ENCODE peak calls at places on chromosomes 16 and 17, in eight cellular contexts. B is transverse colon; S is stomach; N is body of pancreas; O is mammary epithelial cell; F is Karpas-422; U is uterus; V is naive thymus-derived CD4-positive, alpha-beta T cell. J is an unnamed sample.
A peak's percentile ranks its signal among the peaks of the same experiment; 100 is the strongest.

GRCh38 chr17:71023631-71024030 is 854.3 kb downstream of the KCNJ2 start:
- DNase-seq in B (no peak), S (no peak), N (no peak), O (no peak), F (no peak), U (no peak), V (no peak), J (no peak)

GRCh38 chr17:77475012-77475976 is 334.5 kb downstream of the SEC14L1 start:
- DNase-seq in B (no peak), S (no peak), N (no peak), O (peak; percentile 85), F (no peak), U (peak; percentile 67), V (no peak), J (peak; percentile 64)

GRCh38 chr17:82440991-82441627 is 9.4 kb downstream of the CYBC1 start:
- DNase-seq in B (no peak), S (no peak), N (no peak), O (no peak), F (peak; percentile 47), U (no peak), V (no peak), J (no peak)

GRCh38 chr17:6107791-6108190 is 37.6 kb downstream of the WSCD1 start:
- DNase-seq in B (peak; percentile 4), S (no peak), N (no peak), O (no peak), F (no peak), U (no peak), V (no peak), J (no peak)

GRCh38 chr16:58022601-58023371 is 2.8 kb upstream of the MMP15 start:
- DNase-seq in B (peak; percentile 71), S (peak; percentile 87), N (peak; percentile 81), O (peak; percentile 30), F (no peak), U (peak; percentile 82), V (no peak), J (no peak)

GRCh38 chr17:13520899-13521572 is 80.7 kb downstream of the HS3ST3A1 start:
- DNase-seq in B (no peak), S (no peak), N (no peak), O (peak; percentile 8), F (no peak), U (no peak), V (no peak), J (no peak)

GRCh38 chr16:65178151-65178550 is 56.3 kb upstream of the CDH11 start:
- DNase-seq in B (no peak), S (no peak), N (no peak), O (no peak), F (no peak), U (no peak), V (no peak), J (no peak)

GRCh38 chr17:29181226-29181625 is 1.0 kb upstream of the MYO18A start:
- DNase-seq in B (no peak), S (no peak), N (no peak), O (no peak), F (no peak), U (no peak), V (no peak), J (no peak)

GRCh38 chr16:77298638-77299360 is 99.6 kb downstream of the SYCE1L start:
- DNase-seq in B (no peak), S (no peak), N (no peak), O (peak; percentile 92), F (no peak), U (peak; percentile 36), V (no peak), J (no peak)

GRCh38 chr16:73049051-73049910 is 1.4 kb upstream of the ZFHX3 start:
- DNase-seq in B (no peak), S (no peak), N (no peak), O (no peak), F (no peak), U (no peak), V (no peak), J (no peak)

GRCh38 chr16:23757937-23758619 is 3.3 kb downstream of the CHP2 start:
- DNase-seq in B (no peak), S (no peak), N (no peak), O (no peak), F (no peak), U (no peak), V (no peak), J (no peak)

GRCh38 chr17:14080847-14081251 is 11.5 kb downstream of the COX10 start:
- DNase-seq in B (peak; percentile 36), S (no peak), N (no peak), O (no peak), F (no peak), U (no peak), V (no peak), J (no peak)

GRCh38 chr17:43479948-43480347 is 3.8 kb upstream of the DHX8 start:
- DNase-seq in B (no peak), S (no peak), N (no peak), O (no peak), F (no peak), U (no peak), V (no peak), J (no peak)

GRCh38 chr16:58016841-58017446 is 8.6 kb upstream of the MMP15 start:
- DNase-seq in B (no peak), S (no peak), N (peak; percentile 76), O (no peak), F (no peak), U (no peak), V (no peak), J (no peak)

GRCh38 chr17:17538417-17539391 is 42.5 kb upstream of the RASD1 start:
- DNase-seq in B (peak; percentile 65), S (peak; percentile 78), N (peak; percentile 85), O (no peak), F (no peak), U (no peak), V (no peak), J (no peak)

GRCh38 chr16:24430937-24431760 is 108.2 kb upstream of the RBBP6 start:
- DNase-seq in B (no peak), S (no peak), N (no peak), O (no peak), F (no peak), U (no peak), V (no peak), J (no peak)

DNA sequence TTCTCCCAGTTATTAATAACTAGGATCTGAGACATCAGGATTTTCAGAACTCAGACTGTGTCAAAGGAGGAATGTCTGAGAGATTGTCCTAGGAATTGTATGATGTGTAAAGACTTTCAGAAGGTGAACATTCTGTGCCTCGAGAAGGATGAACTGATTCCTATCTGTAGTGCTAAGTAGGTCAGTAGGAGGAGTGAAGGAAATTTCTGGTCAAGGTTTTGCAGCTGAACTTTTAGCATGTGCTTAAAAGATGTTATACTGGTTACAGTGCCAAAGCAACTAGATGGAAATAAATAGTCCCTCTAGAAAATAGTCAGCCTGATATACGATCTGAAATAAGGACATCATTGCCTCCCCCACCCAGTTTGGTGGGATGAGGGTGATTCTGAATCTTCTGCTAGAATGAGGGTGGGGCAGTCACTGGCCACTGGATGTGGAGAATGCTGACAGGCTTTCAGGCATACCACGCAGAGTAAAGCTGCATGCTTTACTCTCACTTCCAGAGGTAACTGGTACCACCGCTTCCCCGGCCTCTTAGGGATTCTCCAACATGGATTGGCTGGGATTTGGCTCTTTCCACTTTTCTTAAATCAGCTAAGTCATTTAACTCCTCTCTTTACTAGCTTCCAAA is 57.2 kb upstream of the VPS4A start:
- DNase-seq in B (no peak), S (no peak), N (no peak), O (no peak), F (no peak), U (peak; percentile 46), V (no peak), J (no peak)
- H3K36me3 ChIP-seq in B (no peaks in the 10 kb centered on the region), S (no peaks in the 10 kb centered on the region), N (no peaks in the 10 kb centered on the region), O (peaks cover 2% of the 10 kb centered on the region), F (no peaks in the 10 kb centered on the region), U (no peaks in the 10 kb centered on the region), V (no peaks in the 10 kb centered on the region), J (no peaks in the 10 kb centered on the region)

GRCh38 chr16:27175888-27176287 is 27.4 kb upstream of the KDM8 start:
- DNase-seq in B (no peak), S (no peak), N (no peak), O (no peak), F (no peak), U (no peak), V (no peak), J (no peak)

GRCh38 chr16:27179500-27180072 is 23.7 kb upstream of the KDM8 start:
- DNase-seq in B (peak; percentile 92), S (peak; percentile 88), N (peak; percentile 95), O (peak; percentile 42), F (peak; percentile 94), U (peak; percentile 78), V (peak; percentile 70), J (peak; percentile 89)

GRCh38 chr16:27174007-27174406 is 29.3 kb upstream of the KDM8 start:
- DNase-seq in B (peak; percentile 27), S (no peak), N (no peak), O (no peak), F (no peak), U (no peak), V (peak; percentile 8), J (peak; percentile 34)

GRCh38 chr16:27174798-27175197 is 28.5 kb upstream of the KDM8 start:
- DNase-seq in B (no peak), S (no peak), N (no peak), O (peak; percentile 70), F (no peak), U (no peak), V (no peak), J (no peak)

GRCh38 chr16:27177031-27177774 is 26.1 kb upstream of the KDM8 start:
- DNase-seq in B (no peak), S (no peak), N (no peak), O (peak; percentile 60), F (no peak), U (no peak), V (no peak), J (no peak)
- H3K27ac ChIP-seq in B (no peak overlapping the region), S (no peak overlapping the region), N (no peak overlapping the region), O (peak overlapping the region; percentile 24), F (no peak overlapping the region), U (no peak overlapping the region), V (no peak overlapping the region), J (no peak overlapping the region)

GRCh38 chr16:22402191-22402590 is 27.8 kb upstream of the CDR2 start:
- DNase-seq in B (no peak), S (no peak), N (no peak), O (no peak), F (peak; percentile 34), U (no peak), V (no peak), J (no peak)
- H3K4me3 ChIP-seq in B (no peak overlapping the region), S (no peak overlapping the region), N (no peak overlapping the region), O (no peak overlapping the region), F (no peak overlapping the region), U (no peak overlapping the region), V (no peak overlapping the region), J (no peak overlapping the region)

DNA sequence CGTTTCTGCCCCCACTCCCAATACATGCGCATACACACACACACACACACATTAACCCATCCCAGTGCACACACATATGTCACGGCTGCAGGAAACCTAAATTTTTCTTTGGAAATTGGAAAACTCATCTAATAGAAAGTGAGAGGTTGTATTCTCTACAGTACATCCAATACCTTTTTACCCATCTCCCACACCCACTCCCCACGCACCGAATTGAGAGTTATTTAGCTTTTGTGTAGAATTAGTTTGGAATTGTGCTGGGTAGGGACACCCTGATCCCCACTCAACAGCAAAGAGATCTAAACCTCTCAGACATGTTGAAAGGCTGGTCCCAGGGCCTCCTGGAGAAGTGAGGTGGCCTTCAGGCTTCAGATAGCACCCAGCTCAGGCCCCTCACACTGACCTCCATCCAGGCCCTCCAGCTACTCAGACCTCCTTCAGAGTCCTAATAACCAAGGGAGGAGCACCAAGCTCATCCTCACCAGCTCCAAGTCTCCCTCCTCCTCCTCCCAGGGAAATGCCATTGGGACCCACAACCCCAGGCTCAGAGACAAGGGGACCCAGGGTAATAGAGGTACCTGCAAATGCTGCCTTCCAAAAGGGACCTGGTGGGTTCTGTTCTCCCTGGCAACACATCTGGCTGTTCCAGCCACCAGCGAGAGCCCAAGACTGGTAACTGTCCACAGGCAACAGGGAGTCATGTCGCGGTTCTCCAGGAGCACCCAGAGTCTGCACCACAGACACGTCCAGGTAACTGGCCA is 955 bp downstream of the HOXB13 start:
- DNase-seq in B (no peak), S (no peak), N (no peak), O (no peak), F (no peak), U (no peak), V (no peak), J (no peak)
- H3K36me3 ChIP-seq in B (no peaks in the 10 kb centered on the region), S (no peaks in the 10 kb centered on the region), N (no peaks in the 10 kb centered on the region), O (no peaks in the 10 kb centered on the region), F (no peaks in the 10 kb centered on the region), U (no peaks in the 10 kb centered on the region), V (no peaks in the 10 kb centered on the region), J (no peaks in the 10 kb centered on the region)

J was measured in CD8-positive, alpha-beta memory T cell.